ENCODE peak calls at places on chromosomes 6 and 20, in five cellular contexts. One of them, this sample, is unnamed.

GRCh38 chr6:73180076-73180717 is 45.1 kb downstream of the KHDC1L start:
- DNase-seq in uterus: no peak
- DNase-seq in K562: no peak
- DNase-seq in H1: no peak
- DNase-seq in breast epithelium: no peak
- DNase-seq in this sample: no peak

GRCh38 chr6:3740551-3741476 is 10.7 kb downstream of the PXDC1 start:
- DNase-seq in H1: no peak
- DNase-seq in uterus: no peak
- DNase-seq in breast epithelium: no peak
- DNase-seq in K562: no peak
- DNase-seq in this sample: no peak

GRCh38 chr6:170445487-170445886 is 107.6 kb downstream of the PSMB1 start:
- DNase-seq in uterus: no peak
- DNase-seq in breast epithelium: no peak
- DNase-seq in H1: no peak
- DNase-seq in K562: no peak
- DNase-seq in this sample: no peak

GRCh38 chr6:89221971-89222887 is 5.1 kb upstream of the GABRR1 start:
- DNase-seq in K562: no peak
- DNase-seq in breast epithelium: no peak
- DNase-seq in H1: no peak
- DNase-seq in uterus: no peak
- DNase-seq in this sample: no peak

GRCh38 chr6:112311950-112312547 is 35.1 kb upstream of the RFPL4B start:
- DNase-seq in uterus: no peak
- DNase-seq in breast epithelium: no peak
- DNase-seq in H1: no peak
- DNase-seq in K562: peak; percentile 39
- DNase-seq in this sample: no peak

GRCh38 chr20:38260378-38261053 is at the start of gene KIAA1755:
- DNase-seq in uterus: peak; percentile 59
- DNase-seq in breast epithelium: no peak
- DNase-seq in K562: peak; percentile 24
- DNase-seq in H1: no peak
- DNase-seq in this sample: no peak

GRCh38 chr6:154331750-154332149 is 24.9 kb downstream of the IPCEF1 start:
- DNase-seq in H1: no peak
- DNase-seq in K562: no peak
- DNase-seq in breast epithelium: no peak
- DNase-seq in uterus: no peak
- DNase-seq in this sample: no peak

GRCh38 chr6:31792741-31793140 is 2.8 kb downstream of the VARS1 start:
- DNase-seq in K562: peak; percentile 38
- DNase-seq in breast epithelium: no peak
- DNase-seq in H1: no peak
- DNase-seq in uterus: no peak
- DNase-seq in this sample: peak; percentile 91

GRCh38 chr6:34472425-34472824 is 6.5 kb downstream of the PACSIN1 start:
- DNase-seq in breast epithelium: no peak
- DNase-seq in H1: no peak
- DNase-seq in uterus: no peak
- DNase-seq in K562: no peak
- DNase-seq in this sample: no peak

GRCh38 chr6:12605888-12606345 is 110.7 kb upstream of the PHACTR1 start:
- DNase-seq in breast epithelium: peak; percentile 40
- DNase-seq in uterus: no peak
- DNase-seq in H1: no peak
- DNase-seq in K562: peak; percentile 34
- DNase-seq in this sample: no peak

GRCh38 chr6:31585531-31585930 is 546 bp upstream of the LST1 start:
- DNase-seq in K562: peak; percentile 62
- DNase-seq in breast epithelium: no peak
- DNase-seq in uterus: no peak
- DNase-seq in H1: no peak
- DNase-seq in this sample: no peak

GRCh38 chr20:3106658-3107463 is 22.3 kb upstream of the AVP start:
- DNase-seq in breast epithelium: no peak
- DNase-seq in uterus: no peak
- DNase-seq in K562: no peak
- DNase-seq in H1: no peak
- DNase-seq in this sample: no peak

GRCh38 chr6:593139-593906 is 63.6 kb downstream of the HUS1B start:
- DNase-seq in H1: no peak
- DNase-seq in K562: peak; percentile 61
- DNase-seq in breast epithelium: no peak
- DNase-seq in uterus: peak; percentile 33
- DNase-seq in this sample: peak; percentile 15

GRCh38 chr6:116070990-116071389 is 10.3 kb upstream of the FRK start:
- DNase-seq in H1: no peak
- DNase-seq in K562: no peak
- DNase-seq in uterus: no peak
- DNase-seq in breast epithelium: no peak
- DNase-seq in this sample: no peak

GRCh38 chr20:2879148-2879547 is 5.9 kb downstream of the PTPRA start:
- DNase-seq in K562: no peak
- DNase-seq in uterus: no peak
- DNase-seq in breast epithelium: no peak
- DNase-seq in H1: no peak
- DNase-seq in this sample: peak; percentile 56

GRCh38 chr6:7188492-7188891 is 80.7 kb downstream of the RREB1 start:
- DNase-seq in breast epithelium: no peak
- DNase-seq in K562: no peak
- DNase-seq in uterus: no peak
- DNase-seq in H1: no peak
- DNase-seq in this sample: no peak

GRCh38 chr6:169324086-169324485 is 70.4 kb upstream of the THBS2 start:
- DNase-seq in breast epithelium: no peak
- DNase-seq in K562: no peak
- DNase-seq in H1: no peak
- DNase-seq in uterus: no peak
- DNase-seq in this sample: no peak

DNA sequence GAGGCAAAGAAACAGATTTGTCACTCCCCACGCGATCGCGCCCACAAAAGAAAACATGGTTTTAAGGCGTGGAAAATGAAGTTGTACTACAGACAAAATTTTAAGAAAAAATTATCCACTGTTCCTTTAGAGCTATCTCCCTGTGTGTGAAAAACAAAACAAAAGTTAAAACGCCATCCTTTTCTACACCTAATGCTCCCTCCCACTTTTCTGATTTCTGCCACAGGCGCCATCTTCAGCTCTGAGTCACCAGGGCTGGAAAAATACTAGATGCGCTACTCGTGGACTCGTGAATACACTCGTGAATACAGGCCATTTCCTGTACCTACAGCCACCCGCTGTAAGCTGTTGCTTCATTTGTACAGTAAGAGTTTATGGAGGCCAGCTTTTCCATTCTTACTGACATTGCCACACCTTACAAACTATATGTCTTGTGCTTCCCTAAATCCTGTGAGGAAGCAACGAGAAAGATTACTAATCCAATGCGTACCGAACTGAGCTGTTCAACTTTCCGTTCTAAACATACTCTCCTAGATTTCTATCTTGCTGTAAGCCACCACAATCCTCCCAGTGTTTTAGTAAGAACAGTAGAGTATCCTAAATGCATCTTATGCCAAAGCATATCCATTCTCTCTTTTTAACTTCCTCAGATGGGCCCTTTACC is 770 bp upstream of the AHI1 start:
- DNase-seq in breast epithelium: peak; percentile 78
- DNase-seq in K562: peak; percentile 68
- DNase-seq in H1: no peak
- DNase-seq in uterus: peak; percentile 71
- DNase-seq in this sample: peak; percentile 7
- TF ChIP-seq POLR2A in breast epithelium: no peak
- TF ChIP-seq POLR2A in K562: peak; percentile 75
- TF ChIP-seq POLR2A in H1: no peak
- TF ChIP-seq POLR2A in uterus: peak; percentile 14
- TF ChIP-seq POLR2A in this sample: peak; percentile 46

GRCh38 chr6:159979136-159979874 is 10.4 kb downstream of the IGF2R start:
- DNase-seq in H1: no peak
- DNase-seq in breast epithelium: no peak
- DNase-seq in uterus: no peak
- DNase-seq in K562: no peak
- DNase-seq in this sample: no peak
- TF ChIP-seq POLR2A in H1: no peak
- TF ChIP-seq POLR2A in breast epithelium: no peak
- TF ChIP-seq POLR2A in uterus: no peak
- TF ChIP-seq POLR2A in K562: no peak
- TF ChIP-seq POLR2A in this sample: no peak

DNA sequence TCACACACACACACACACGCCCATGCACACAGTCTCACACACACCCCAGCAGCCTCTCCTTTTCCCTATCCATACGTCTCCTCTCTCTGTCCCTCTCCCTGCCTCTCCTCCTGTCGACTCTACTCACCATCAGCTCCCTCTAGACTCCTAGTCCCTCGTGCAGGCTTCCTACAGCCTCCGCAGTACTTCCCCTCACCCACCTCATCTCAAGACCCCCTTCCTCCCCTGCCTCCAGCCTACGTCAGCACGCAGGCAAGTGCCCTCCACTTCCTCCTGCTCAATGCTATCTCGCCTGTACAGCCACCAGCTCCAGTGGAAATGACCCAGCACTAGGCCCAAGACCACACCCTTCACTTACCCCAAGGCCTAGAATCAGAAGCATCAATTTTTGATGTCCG is 834 bp upstream of the TREML2 start:
- DNase-seq in H1: no peak
- DNase-seq in breast epithelium: no peak
- DNase-seq in uterus: no peak
- DNase-seq in K562: peak; percentile 61
- DNase-seq in this sample: no peak
- TF ChIP-seq POLR2A in H1: no peak
- TF ChIP-seq POLR2A in breast epithelium: no peak
- TF ChIP-seq POLR2A in uterus: no peak
- TF ChIP-seq POLR2A in K562: peak; percentile 40
- TF ChIP-seq POLR2A in this sample: no peak

DNA sequence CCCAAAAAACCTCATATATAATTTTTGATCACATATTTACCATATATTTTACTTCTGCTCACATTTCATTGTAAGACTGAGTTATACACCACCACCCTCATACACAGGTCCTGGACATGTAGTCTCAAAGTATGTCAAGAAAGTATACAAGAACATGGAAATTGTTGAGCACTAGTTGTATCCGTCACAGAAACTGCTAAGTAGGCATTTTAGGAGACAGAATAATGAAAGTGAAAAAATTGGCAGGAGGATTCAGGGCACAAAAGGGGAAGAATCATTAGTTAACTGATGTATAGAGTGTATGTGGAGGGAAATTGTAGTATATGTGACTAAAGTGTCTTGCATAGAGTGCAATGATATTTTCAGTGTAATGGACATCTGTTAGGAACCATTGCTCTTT is 458.8 kb downstream of the TFAP2B start:
- DNase-seq in uterus: no peak
- DNase-seq in K562: no peak
- DNase-seq in breast epithelium: no peak
- DNase-seq in H1: no peak
- DNase-seq in this sample: no peak
- TF ChIP-seq POLR2A in uterus: no peak
- TF ChIP-seq POLR2A in K562: no peak
- TF ChIP-seq POLR2A in breast epithelium: no peak
- TF ChIP-seq POLR2A in H1: no peak
- TF ChIP-seq POLR2A in this sample: no peak

DNA sequence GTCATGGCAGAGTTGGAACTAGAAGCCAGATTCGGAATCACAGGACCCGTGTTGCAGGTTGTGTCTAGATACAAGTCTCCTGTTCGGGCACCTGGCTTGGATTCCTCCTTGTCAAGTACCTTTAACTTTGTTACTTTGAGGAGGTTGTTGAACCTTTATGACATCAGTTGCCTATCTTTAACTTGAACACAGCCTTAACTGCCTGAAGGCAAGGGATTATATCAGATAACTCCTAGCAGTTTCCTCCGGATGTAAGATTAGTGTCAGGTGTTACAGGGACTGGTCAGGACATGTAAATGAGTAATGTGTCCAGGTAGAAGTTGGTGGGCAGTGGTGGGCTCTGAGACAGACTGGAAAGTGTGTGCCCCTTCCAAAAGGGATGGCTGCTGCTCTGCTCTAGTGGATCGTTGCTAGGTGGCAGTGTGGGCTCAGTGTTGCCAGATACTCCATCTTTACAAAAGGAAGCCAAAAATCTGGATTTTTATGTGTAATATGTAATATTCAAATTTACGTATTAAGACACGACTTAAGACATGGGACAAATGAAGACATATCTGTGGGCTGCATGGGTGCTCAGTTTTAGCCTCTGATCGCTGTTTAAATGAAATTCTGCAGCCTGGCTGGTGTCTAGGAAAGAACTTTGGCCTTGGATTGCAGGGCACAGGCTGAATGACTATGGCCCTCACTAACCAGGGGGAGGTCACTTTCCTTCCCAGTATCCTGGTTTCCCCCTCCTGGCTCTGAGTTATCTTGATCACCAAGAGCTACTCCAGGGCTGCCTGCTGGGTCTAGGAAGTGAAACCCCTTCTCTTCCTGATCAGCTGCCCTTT is 27.1 kb downstream of the CHMP4B start:
- DNase-seq in K562: no peak
- DNase-seq in breast epithelium: no peak
- DNase-seq in H1: no peak
- DNase-seq in uterus: no peak
- DNase-seq in this sample: no peak
- TF ChIP-seq POLR2A in K562: no peak
- TF ChIP-seq POLR2A in breast epithelium: no peak
- TF ChIP-seq POLR2A in H1: no peak
- TF ChIP-seq POLR2A in uterus: no peak
- TF ChIP-seq POLR2A in this sample: no peak

GRCh38 chr20:58618694-58619540 is 32.2 kb upstream of the STX16 start:
- DNase-seq in K562: no peak
- DNase-seq in H1: no peak
- DNase-seq in breast epithelium: no peak
- DNase-seq in uterus: no peak
- DNase-seq in this sample: no peak

GRCh38 chr20:58621906-58622548 is 29.1 kb upstream of the STX16 start:
- DNase-seq in H1: no peak
- DNase-seq in K562: peak; percentile 26
- DNase-seq in breast epithelium: no peak
- DNase-seq in uterus: no peak
- DNase-seq in this sample: no peak

GRCh38 chr20:58622671-58623578 is 28.2 kb upstream of the STX16 start:
- DNase-seq in K562: no peak
- DNase-seq in breast epithelium: no peak
- DNase-seq in H1: no peak
- DNase-seq in uterus: no peak
- DNase-seq in this sample: no peak

GRCh38 chr20:58617158-58617557 is 33.9 kb upstream of the STX16 start:
- DNase-seq in uterus: no peak
- DNase-seq in H1: no peak
- DNase-seq in K562: no peak
- DNase-seq in breast epithelium: no peak
- DNase-seq in this sample: no peak

GRCh38 chr20:58619847-58620431 is 31.1 kb upstream of the STX16 start:
- DNase-seq in K562: no peak
- DNase-seq in H1: peak; percentile 50
- DNase-seq in uterus: no peak
- DNase-seq in breast epithelium: no peak
- DNase-seq in this sample: no peak
- TF ChIP-seq POLR2A in K562: peak; percentile 80
- TF ChIP-seq POLR2A in H1: peak; percentile 98
- TF ChIP-seq POLR2A in uterus: no peak
- TF ChIP-seq POLR2A in breast epithelium: no peak
- TF ChIP-seq POLR2A in this sample: no peak

GRCh38 chr6:156791261-156791850 is 14.2 kb downstream of the ARID1B start:
- DNase-seq in uterus: no peak
- DNase-seq in K562: peak; percentile 40
- DNase-seq in H1: no peak
- DNase-seq in breast epithelium: no peak
- DNase-seq in this sample: no peak
- TF ChIP-seq POLR2A in uterus: no peak
- TF ChIP-seq POLR2A in K562: no peak
- TF ChIP-seq POLR2A in H1: no peak
- TF ChIP-seq POLR2A in breast epithelium: no peak
- TF ChIP-seq POLR2A in this sample: no peak

GRCh38 chr6:44110005-44110681 is 17.1 kb downstream of the MRPL14 start:
- DNase-seq in K562: no peak
- DNase-seq in H1: no peak
- DNase-seq in uterus: no peak
- DNase-seq in breast epithelium: no peak
- DNase-seq in this sample: no peak
- TF ChIP-seq POLR2A in K562: no peak
- TF ChIP-seq POLR2A in H1: no peak
- TF ChIP-seq POLR2A in uterus: no peak
- TF ChIP-seq POLR2A in breast epithelium: no peak
- TF ChIP-seq POLR2A in this sample: no peak